ENCODE peak calls at places on chromosomes 5 and 9, in six cellular contexts. Q, Y, I, G, M and A are unnamed samples.

GRCh38 chr9:127285957-127286356 is 21.4 kb downstream of the GARNL3 start:
- DNase-seq in Q (no peak), Y (no peak), I (no peak), G (no peak), M (no peak), A (no peak)

GRCh38 chr5:132667309-132667708 is 6.5 kb upstream of the IL4 start:
- DNase-seq in Q (no peak), Y (no peak), I (no peak), G (no peak), M (no peak), A (no peak)

GRCh38 chr5:72844218-72844603 is 27.8 kb downstream of the TNPO1 start:
- DNase-seq in Q (no peak), Y (no peak), I (no peak), G (no peak), M (no peak), A (no peak)

GRCh38 chr5:40601198-40601868 is 78.4 kb upstream of the PTGER4 start:
- DNase-seq in Q (no peak), Y (no peak), I (no peak), G (no peak), M (no peak), A (no peak)

GRCh38 chr9:116945817-116946216 is 258.7 kb downstream of the TRIM32 start:
- DNase-seq in Q (no peak), Y (no peak), I (no peak), G (no peak), M (no peak), A (no peak)

GRCh38 chr9:137764981-137765380 is 112.6 kb upstream of the CACNA1B start:
- DNase-seq in Q (no peak), Y (no peak), I (no peak), G (no peak), M (no peak), A (no peak)

GRCh38 chr9:16680965-16681658 is 189.4 kb downstream of the BNC2 start:
- DNase-seq in Q (peak; percentile 24), Y (no peak), I (no peak), G (no peak), M (no peak), A (no peak)

GRCh38 chr5:12526113-12526512 is 621.9 kb upstream of the CTNND2 start:
- DNase-seq in Q (no peak), Y (no peak), I (no peak), G (no peak), M (no peak), A (no peak)

GRCh38 chr5:37045703-37046102 is 169.1 kb downstream of the NIPBL start:
- DNase-seq in Q (no peak), Y (no peak), I (no peak), G (no peak), M (no peak), A (no peak)

GRCh38 chr5:143898914-143899591 is 87.1 kb downstream of the HMHB1 start:
- DNase-seq in Q (no peak), Y (no peak), I (no peak), G (no peak), M (no peak), A (no peak)

GRCh38 chr5:165620394-165620793 is 2115.0 kb downstream of the MAT2B start:
- DNase-seq in Q (no peak), Y (no peak), I (no peak), G (no peak), M (no peak), A (no peak)

GRCh38 chr5:14131855-14132503 is 11.2 kb upstream of the TRIO start:
- DNase-seq in Q (no peak), Y (no peak), I (no peak), G (no peak), M (no peak), A (no peak)

GRCh38 chr5:32276173-32276853 is 36.4 kb downstream of the MTMR12 start:
- DNase-seq in Q (no peak), Y (no peak), I (peak; percentile 49), G (no peak), M (no peak), A (no peak)

GRCh38 chr9:76846307-76846706 is 59.6 kb downstream of the PRUNE2 start:
- DNase-seq in Q (no peak), Y (no peak), I (no peak), G (no peak), M (no peak), A (no peak)

GRCh38 chr9:97398999-97399758 is 12.7 kb upstream of the TDRD7 start:
- DNase-seq in Q (peak; percentile 85), Y (peak; percentile 44), I (peak; percentile 9), G (peak; percentile 49), M (peak; percentile 85), A (peak; percentile 8)

GRCh38 chr9:68678430-68678829 is 26.6 kb upstream of the PIP5K1B start:
- DNase-seq in Q (no peak), Y (no peak), I (no peak), G (no peak), M (no peak), A (no peak)

GRCh38 chr9:98879958-98880300 is 63.8 kb upstream of the COL15A1 start:
- DNase-seq in Q (no peak), Y (no peak), I (no peak), G (no peak), M (no peak), A (no peak)

GRCh38 chr9:26955222-26955903 is 849 bp upstream of the IFT74 start:
- DNase-seq in Q (peak; percentile 28), Y (no peak), I (no peak), G (no peak), M (no peak), A (peak; percentile 8)

GRCh38 chr9:111176511-111176910 is 138.2 kb upstream of the LPAR1 start:
- DNase-seq in Q (no peak), Y (no peak), I (no peak), G (no peak), M (no peak), A (no peak)